ENCODE peak calls at places on chromosomes 13 and 19, in nine cellular contexts. H, R, C, A, L, F, G, O and S are unnamed samples.

GRCh38 chr19:36796714-36796999 is 24.1 kb upstream of the ZNF850 start:
- DNase-seq in C (no peak), G (no peak), F (no peak), A (no peak), L (no peak), O (no peak), R (no peak), H (no peak), S (no peak)

GRCh38 chr19:17680235-17680722 is 7.9 kb downstream of the UNC13A start:
- DNase-seq in L (peak; percentile 40), R (peak; percentile 74), C (peak; percentile 58), O (peak; percentile 27), H (peak; percentile 86), G (peak; percentile 77), A (peak; percentile 87), F (peak; percentile 66), S (peak; percentile 36)

GRCh38 chr13:99265823-99266426 is 7.7 kb upstream of the GPR18 start:
- DNase-seq in C (no peak), O (peak; percentile 51), R (peak; percentile 64), G (peak; percentile 67), F (peak; percentile 74), H (peak; percentile 33), A (peak; percentile 22), L (peak; percentile 25), S (peak; percentile 41)

GRCh38 chr13:51807041-51807440 is 3.1 kb upstream of the DHRS12 start:
- DNase-seq in R (no peak), H (no peak), C (no peak), A (no peak), G (no peak), F (no peak), L (no peak), O (no peak), S (no peak)

GRCh38 chr19:55085923-55086715 is 10.4 kb downstream of the EPS8L1 start:
- DNase-seq in L (no peak), C (no peak), G (no peak), R (no peak), F (no peak), O (no peak), H (no peak), A (no peak), S (no peak)

GRCh38 chr19:1839658-1840540 is 8.4 kb downstream of the REXO1 start:
- DNase-seq in R (no peak), C (no peak), O (no peak), L (no peak), F (no peak), A (no peak), G (no peak), H (no peak), S (no peak)

GRCh38 chr13:75132800-75133695 is 348.9 kb downstream of the TBC1D4 start:
- DNase-seq in L (no peak), O (no peak), F (no peak), C (no peak), A (no peak), G (no peak), R (no peak), H (no peak), S (no peak)

GRCh38 chr19:49058592-49058991 is 1.0 kb upstream of the CGB7 start:
- DNase-seq in F (no peak), H (peak; percentile 74), A (peak; percentile 20), O (no peak), G (no peak), C (no peak), L (no peak), R (no peak), S (no peak)

GRCh38 chr13:103299079-103299478 is 232.9 kb upstream of the SLC10A2 start:
- DNase-seq in A (no peak), F (no peak), L (no peak), R (no peak), H (no peak), G (no peak), O (no peak), C (no peak), S (no peak)

GRCh38 chr13:94858856-94859811 is 146.8 kb upstream of the SOX21 start:
- DNase-seq in A (peak; percentile 14), O (no peak), H (peak; percentile 21), L (no peak), G (peak; percentile 10), R (peak; percentile 97), F (no peak), C (peak; percentile 53), S (peak; percentile 30)

GRCh38 chr19:38148337-38148736 is 75.7 kb downstream of the DPF1 start:
- DNase-seq in A (no peak), O (no peak), L (no peak), G (no peak), R (no peak), H (no peak), F (no peak), C (no peak), S (no peak)

GRCh38 chr19:492091-492531 is 4.2 kb upstream of the MADCAM1 start:
- DNase-seq in H (peak; percentile 50), O (no peak), A (peak; percentile 50), G (no peak), L (no peak), R (no peak), C (no peak), F (no peak), S (no peak)

GRCh38 chr13:20492641-20493040 is 33.0 kb downstream of the CRYL1 start:
- DNase-seq in L (peak; percentile 36), G (peak; percentile 23), O (peak; percentile 10), F (peak; percentile 75), C (no peak), R (peak; percentile 40), A (no peak), H (peak; percentile 44), S (peak; percentile 45)

GRCh38 chr19:5645409-5645808 is 22.5 kb downstream of the SAFB start:
- DNase-seq in G (no peak), F (no peak), O (no peak), R (no peak), C (no peak), A (no peak), L (no peak), H (no peak), S (no peak)